ENCODE peak calls at places on chromosomes 1 and 21, in nine cellular contexts. One of them, this sample, is unnamed.

GRCh38 chr1:159869173-159869572 is 6.7 kb upstream of the VSIG8 start:
- DNase-seq in AG09309: no peak
- DNase-seq in brain microvascular endothelial cell: peak
- DNase-seq in Right ventricle myocardium inferior: no peak
- DNase-seq in cortex of kidney: no peak
- DNase-seq in KBM-7: no peak
- DNase-seq in glomerular endothelial cell: no peak
- DNase-seq in RPMI7951: peak
- DNase-seq in GM19239: no peak
- DNase-seq in this sample: peak

GRCh38 chr1:19676438-19676922 is 11.8 kb downstream of the HTR6 start:
- DNase-seq in Right ventricle myocardium inferior: peak
- DNase-seq in GM19239: no peak
- DNase-seq in brain microvascular endothelial cell: peak
- DNase-seq in KBM-7: peak
- DNase-seq in AG09309: peak
- DNase-seq in RPMI7951: peak
- DNase-seq in glomerular endothelial cell: no peak
- DNase-seq in cortex of kidney: no peak
- DNase-seq in this sample: peak

GRCh38 chr1:225427249-225428065 is at the start of gene LBR:
- DNase-seq in brain microvascular endothelial cell: no peak
- DNase-seq in cortex of kidney: no peak
- DNase-seq in KBM-7: no peak
- DNase-seq in AG09309: no peak
- DNase-seq in RPMI7951: no peak
- DNase-seq in Right ventricle myocardium inferior: peak
- DNase-seq in glomerular endothelial cell: no peak
- DNase-seq in GM19239: no peak
- DNase-seq in this sample: no peak

GRCh38 chr1:108007070-108007469 is 42.1 kb upstream of the VAV3 start:
- DNase-seq in glomerular endothelial cell: no peak
- DNase-seq in brain microvascular endothelial cell: no peak
- DNase-seq in cortex of kidney: no peak
- DNase-seq in RPMI7951: no peak
- DNase-seq in Right ventricle myocardium inferior: no peak
- DNase-seq in KBM-7: no peak
- DNase-seq in AG09309: no peak
- DNase-seq in GM19239: no peak
- DNase-seq in this sample: no peak

GRCh38 chr1:91751281-91751680 is 134.7 kb downstream of the TGFBR3 start:
- DNase-seq in GM19239: no peak
- DNase-seq in RPMI7951: peak
- DNase-seq in KBM-7: no peak
- DNase-seq in Right ventricle myocardium inferior: peak
- DNase-seq in cortex of kidney: no peak
- DNase-seq in AG09309: peak
- DNase-seq in glomerular endothelial cell: no peak
- DNase-seq in brain microvascular endothelial cell: no peak
- DNase-seq in this sample: peak

GRCh38 chr1:94143809-94144176 is 22.8 kb upstream of the ABCA4 start:
- DNase-seq in AG09309: no peak
- DNase-seq in Right ventricle myocardium inferior: no peak
- DNase-seq in glomerular endothelial cell: no peak
- DNase-seq in cortex of kidney: no peak
- DNase-seq in KBM-7: no peak
- DNase-seq in brain microvascular endothelial cell: no peak
- DNase-seq in GM19239: no peak
- DNase-seq in RPMI7951: no peak
- DNase-seq in this sample: no peak

GRCh38 chr1:246784621-246785535 is 60.7 kb downstream of the SCCPDH start:
- DNase-seq in Right ventricle myocardium inferior: no peak
- DNase-seq in RPMI7951: peak
- DNase-seq in KBM-7: no peak
- DNase-seq in GM19239: no peak
- DNase-seq in glomerular endothelial cell: peak
- DNase-seq in brain microvascular endothelial cell: peak
- DNase-seq in cortex of kidney: no peak
- DNase-seq in AG09309: peak
- DNase-seq in this sample: no peak

GRCh38 chr1:166089804-166090203 is 77.0 kb downstream of the FAM78B start:
- DNase-seq in GM19239: peak
- DNase-seq in glomerular endothelial cell: no peak
- DNase-seq in cortex of kidney: no peak
- DNase-seq in brain microvascular endothelial cell: no peak
- DNase-seq in Right ventricle myocardium inferior: no peak
- DNase-seq in RPMI7951: no peak
- DNase-seq in KBM-7: peak
- DNase-seq in AG09309: no peak
- DNase-seq in this sample: no peak

GRCh38 chr21:45439171-45439872 is 34.4 kb downstream of the COL18A1 start:
- DNase-seq in Right ventricle myocardium inferior: peak
- DNase-seq in KBM-7: peak
- DNase-seq in glomerular endothelial cell: peak
- DNase-seq in AG09309: peak
- DNase-seq in brain microvascular endothelial cell: peak
- DNase-seq in cortex of kidney: no peak
- DNase-seq in RPMI7951: peak
- DNase-seq in GM19239: peak
- DNase-seq in this sample: peak

GRCh38 chr1:49627781-49628180 is 396.0 kb downstream of the AGBL4 start:
- DNase-seq in glomerular endothelial cell: no peak
- DNase-seq in brain microvascular endothelial cell: no peak
- DNase-seq in AG09309: no peak
- DNase-seq in GM19239: no peak
- DNase-seq in cortex of kidney: no peak
- DNase-seq in KBM-7: no peak
- DNase-seq in Right ventricle myocardium inferior: no peak
- DNase-seq in RPMI7951: no peak
- DNase-seq in this sample: no peak

GRCh38 chr1:171083222-171083621 is 7.5 kb upstream of the FMO3 start:
- DNase-seq in glomerular endothelial cell: no peak
- DNase-seq in RPMI7951: no peak
- DNase-seq in cortex of kidney: no peak
- DNase-seq in GM19239: no peak
- DNase-seq in brain microvascular endothelial cell: no peak
- DNase-seq in AG09309: no peak
- DNase-seq in Right ventricle myocardium inferior: no peak
- DNase-seq in KBM-7: no peak
- DNase-seq in this sample: no peak

GRCh38 chr1:79422726-79423125 is 416.2 kb upstream of the ADGRL4 start:
- DNase-seq in AG09309: no peak
- DNase-seq in RPMI7951: no peak
- DNase-seq in cortex of kidney: no peak
- DNase-seq in GM19239: no peak
- DNase-seq in KBM-7: no peak
- DNase-seq in Right ventricle myocardium inferior: no peak
- DNase-seq in glomerular endothelial cell: no peak
- DNase-seq in brain microvascular endothelial cell: no peak
- DNase-seq in this sample: no peak

GRCh38 chr1:7255303-7256058 is 470.2 kb downstream of the CAMTA1 start:
- DNase-seq in brain microvascular endothelial cell: peak
- DNase-seq in AG09309: peak
- DNase-seq in Right ventricle myocardium inferior: no peak
- DNase-seq in KBM-7: no peak
- DNase-seq in cortex of kidney: no peak
- DNase-seq in glomerular endothelial cell: no peak
- DNase-seq in GM19239: no peak
- DNase-seq in RPMI7951: peak
- DNase-seq in this sample: no peak

GRCh38 chr1:91428182-91428798 is 23.7 kb upstream of the HFM1 start:
- DNase-seq in KBM-7: no peak
- DNase-seq in RPMI7951: no peak
- DNase-seq in GM19239: no peak
- DNase-seq in glomerular endothelial cell: no peak
- DNase-seq in cortex of kidney: no peak
- DNase-seq in Right ventricle myocardium inferior: no peak
- DNase-seq in brain microvascular endothelial cell: no peak
- DNase-seq in AG09309: no peak
- DNase-seq in this sample: no peak

GRCh38 chr1:234533975-234534876 is 55.2 kb upstream of the TARBP1 start:
- DNase-seq in Right ventricle myocardium inferior: peak
- DNase-seq in GM19239: no peak
- DNase-seq in AG09309: peak
- DNase-seq in KBM-7: no peak
- DNase-seq in glomerular endothelial cell: no peak
- DNase-seq in cortex of kidney: no peak
- DNase-seq in RPMI7951: peak
- DNase-seq in brain microvascular endothelial cell: peak
- DNase-seq in this sample: peak

GRCh38 chr21:19609611-19610010 is 1206.0 kb upstream of the TMPRSS15 start:
- DNase-seq in GM19239: no peak
- DNase-seq in brain microvascular endothelial cell: no peak
- DNase-seq in AG09309: no peak
- DNase-seq in KBM-7: no peak
- DNase-seq in cortex of kidney: no peak
- DNase-seq in glomerular endothelial cell: no peak
- DNase-seq in Right ventricle myocardium inferior: no peak
- DNase-seq in RPMI7951: no peak
- DNase-seq in this sample: no peak

GRCh38 chr1:38677756-38678155 is 181.8 kb downstream of the RRAGC start:
- DNase-seq in glomerular endothelial cell: no peak
- DNase-seq in RPMI7951: no peak
- DNase-seq in AG09309: no peak
- DNase-seq in GM19239: no peak
- DNase-seq in Right ventricle myocardium inferior: no peak
- DNase-seq in cortex of kidney: no peak
- DNase-seq in brain microvascular endothelial cell: no peak
- DNase-seq in KBM-7: no peak
- DNase-seq in this sample: no peak

GRCh38 chr1:192632188-192632587 is 3.8 kb upstream of the RGS13 start:
- DNase-seq in KBM-7: no peak
- DNase-seq in GM19239: no peak
- DNase-seq in AG09309: no peak
- DNase-seq in RPMI7951: no peak
- DNase-seq in cortex of kidney: no peak
- DNase-seq in Right ventricle myocardium inferior: no peak
- DNase-seq in brain microvascular endothelial cell: peak
- DNase-seq in glomerular endothelial cell: no peak
- DNase-seq in this sample: no peak

GRCh38 chr1:211155040-211155439 is 21.1 kb upstream of the KCNH1 start:
- DNase-seq in GM19239: no peak
- DNase-seq in brain microvascular endothelial cell: no peak
- DNase-seq in AG09309: no peak
- DNase-seq in glomerular endothelial cell: no peak
- DNase-seq in cortex of kidney: no peak
- DNase-seq in KBM-7: no peak
- DNase-seq in Right ventricle myocardium inferior: no peak
- DNase-seq in RPMI7951: peak
- DNase-seq in this sample: no peak

GRCh38 chr1:218686258-218686657 is 341.1 kb downstream of the TGFB2 start:
- DNase-seq in brain microvascular endothelial cell: peak
- DNase-seq in cortex of kidney: no peak
- DNase-seq in KBM-7: no peak
- DNase-seq in GM19239: no peak
- DNase-seq in AG09309: peak
- DNase-seq in glomerular endothelial cell: no peak
- DNase-seq in Right ventricle myocardium inferior: no peak
- DNase-seq in RPMI7951: peak
- DNase-seq in this sample: no peak

GRCh38 chr21:46368533-46369285 is 44.8 kb downstream of the PCNT start:
- DNase-seq in cortex of kidney: no peak
- DNase-seq in glomerular endothelial cell: no peak
- DNase-seq in RPMI7951: no peak
- DNase-seq in brain microvascular endothelial cell: no peak
- DNase-seq in AG09309: no peak
- DNase-seq in KBM-7: peak
- DNase-seq in Right ventricle myocardium inferior: peak
- DNase-seq in GM19239: peak
- DNase-seq in this sample: no peak

GRCh38 chr1:33918368-33918767 is 54.5 kb downstream of the HMGB4 start:
- DNase-seq in KBM-7: no peak
- DNase-seq in Right ventricle myocardium inferior: no peak
- DNase-seq in cortex of kidney: no peak
- DNase-seq in brain microvascular endothelial cell: no peak
- DNase-seq in AG09309: peak
- DNase-seq in RPMI7951: peak
- DNase-seq in GM19239: no peak
- DNase-seq in glomerular endothelial cell: no peak
- DNase-seq in this sample: no peak

GRCh38 chr1:70910013-70910412 is 137.6 kb downstream of the PTGER3 start:
- DNase-seq in cortex of kidney: no peak
- DNase-seq in glomerular endothelial cell: no peak
- DNase-seq in AG09309: no peak
- DNase-seq in brain microvascular endothelial cell: no peak
- DNase-seq in RPMI7951: no peak
- DNase-seq in GM19239: no peak
- DNase-seq in KBM-7: no peak
- DNase-seq in Right ventricle myocardium inferior: no peak
- DNase-seq in this sample: no peak

GRCh38 chr21:45295576-45296365 is 8.1 kb upstream of the POFUT2 start:
- DNase-seq in Right ventricle myocardium inferior: no peak
- DNase-seq in RPMI7951: peak
- DNase-seq in brain microvascular endothelial cell: peak
- DNase-seq in cortex of kidney: no peak
- DNase-seq in glomerular endothelial cell: no peak
- DNase-seq in GM19239: no peak
- DNase-seq in AG09309: peak
- DNase-seq in KBM-7: no peak
- DNase-seq in this sample: no peak

GRCh38 chr21:28771790-28772501 is 220.7 kb downstream of the LTN1 start:
- DNase-seq in cortex of kidney: no peak
- DNase-seq in AG09309: peak
- DNase-seq in RPMI7951: peak
- DNase-seq in glomerular endothelial cell: no peak
- DNase-seq in Right ventricle myocardium inferior: no peak
- DNase-seq in KBM-7: no peak
- DNase-seq in brain microvascular endothelial cell: peak
- DNase-seq in GM19239: no peak
- DNase-seq in this sample: peak

GRCh38 chr1:154935749-154936415 is 637 bp downstream of the PMVK start:
- DNase-seq in KBM-7: no peak
- DNase-seq in Right ventricle myocardium inferior: no peak
- DNase-seq in RPMI7951: no peak
- DNase-seq in glomerular endothelial cell: no peak
- DNase-seq in cortex of kidney: no peak
- DNase-seq in GM19239: no peak
- DNase-seq in brain microvascular endothelial cell: no peak
- DNase-seq in AG09309: no peak
- DNase-seq in this sample: no peak

GRCh38 chr1:184623404-184623803 is 131.3 kb downstream of the EDEM3 start:
- DNase-seq in RPMI7951: no peak
- DNase-seq in Right ventricle myocardium inferior: no peak
- DNase-seq in glomerular endothelial cell: no peak
- DNase-seq in GM19239: no peak
- DNase-seq in KBM-7: no peak
- DNase-seq in AG09309: no peak
- DNase-seq in cortex of kidney: no peak
- DNase-seq in brain microvascular endothelial cell: no peak
- DNase-seq in this sample: no peak

GRCh38 chr1:199157494-199157893 is 518.7 kb downstream of the PTPRC start:
- DNase-seq in AG09309: no peak
- DNase-seq in cortex of kidney: no peak
- DNase-seq in Right ventricle myocardium inferior: no peak
- DNase-seq in glomerular endothelial cell: no peak
- DNase-seq in RPMI7951: peak
- DNase-seq in GM19239: no peak
- DNase-seq in KBM-7: no peak
- DNase-seq in brain microvascular endothelial cell: no peak
- DNase-seq in this sample: no peak

GRCh38 chr1:42586016-42586415 is 72.2 kb upstream of the PPIH start:
- DNase-seq in RPMI7951: no peak
- DNase-seq in KBM-7: no peak
- DNase-seq in AG09309: no peak
- DNase-seq in Right ventricle myocardium inferior: no peak
- DNase-seq in GM19239: no peak
- DNase-seq in cortex of kidney: no peak
- DNase-seq in brain microvascular endothelial cell: no peak
- DNase-seq in glomerular endothelial cell: no peak
- DNase-seq in this sample: no peak

GRCh38 chr1:29894311-29894710 is 658.0 kb downstream of the PTPRU start:
- DNase-seq in GM19239: no peak
- DNase-seq in RPMI7951: no peak
- DNase-seq in cortex of kidney: no peak
- DNase-seq in brain microvascular endothelial cell: no peak
- DNase-seq in AG09309: no peak
- DNase-seq in glomerular endothelial cell: no peak
- DNase-seq in Right ventricle myocardium inferior: no peak
- DNase-seq in KBM-7: no peak
- DNase-seq in this sample: no peak

This sample was measured in fibroblast of the conjunctiva.